ENCODE peak calls at places on chromosomes 4 and X, in four cellular contexts. One of them, this sample, is unnamed.

GRCh38 chrX:100409316-100410082 is 574 bp downstream of the PCDH19 start:
- DNase-seq in IMR-90: no peak
- DNase-seq in astrocyte: no peak
- DNase-seq in neural progenitor cell: peak
- DNase-seq in this sample: no peak

GRCh38 chr4:76704133-76704881 is 193.6 kb downstream of the SOWAHB start:
- DNase-seq in IMR-90: peak
- DNase-seq in astrocyte: peak
- DNase-seq in neural progenitor cell: no peak
- DNase-seq in this sample: no peak

GRCh38 chr4:61201562-61202099 is 1.5 kb downstream of the ADGRL3 start:
- DNase-seq in IMR-90: no peak
- DNase-seq in astrocyte: no peak
- DNase-seq in neural progenitor cell: peak
- DNase-seq in this sample: no peak

GRCh38 chrX:54484666-54485065 is 11.4 kb downstream of the FGD1 start:
- DNase-seq in IMR-90: no peak
- DNase-seq in astrocyte: no peak
- DNase-seq in neural progenitor cell: peak
- DNase-seq in this sample: no peak

GRCh38 chrX:71514367-71515038 is 18.4 kb upstream of the OGT start:
- DNase-seq in IMR-90: no peak
- DNase-seq in astrocyte: no peak
- DNase-seq in neural progenitor cell: no peak
- DNase-seq in this sample: peak

GRCh38 chr4:47349323-47349722 is 114.2 kb downstream of the COMMD8 start:
- DNase-seq in IMR-90: peak
- DNase-seq in astrocyte: peak
- DNase-seq in neural progenitor cell: no peak
- DNase-seq in this sample: no peak

GRCh38 chr4:144820115-144820514 is 174.2 kb downstream of the HHIP start:
- DNase-seq in IMR-90: peak
- DNase-seq in astrocyte: peak
- DNase-seq in neural progenitor cell: no peak
- DNase-seq in this sample: no peak

GRCh38 chr4:157304769-157305168 is 84.2 kb downstream of the GRIA2 start:
- DNase-seq in IMR-90: no peak
- DNase-seq in astrocyte: no peak
- DNase-seq in neural progenitor cell: peak
- DNase-seq in this sample: no peak

GRCh38 chrX:153769865-153770605 is 6.0 kb downstream of the PLXNB3 start:
- DNase-seq in IMR-90: no peak
- DNase-seq in astrocyte: no peak
- DNase-seq in neural progenitor cell: no peak
- DNase-seq in this sample: no peak

GRCh38 chrX:129823115-129823514 is 20.6 kb downstream of the ZDHHC9 start:
- DNase-seq in IMR-90: peak
- DNase-seq in astrocyte: no peak
- DNase-seq in neural progenitor cell: peak
- DNase-seq in this sample: peak

GRCh38 chrX:130055103-130055502 is 55.2 kb downstream of the ELF4 start:
- DNase-seq in IMR-90: peak
- DNase-seq in astrocyte: peak
- DNase-seq in neural progenitor cell: no peak
- DNase-seq in this sample: no peak

GRCh38 chrX:30973784-30974427 is 84.9 kb upstream of the TAB3 start:
- DNase-seq in IMR-90: no peak
- DNase-seq in astrocyte: no peak
- DNase-seq in neural progenitor cell: peak
- DNase-seq in this sample: no peak

GRCh38 chr4:41525129-41525528 is 12.8 kb upstream of the LIMCH1 start:
- DNase-seq in IMR-90: peak
- DNase-seq in astrocyte: peak
- DNase-seq in neural progenitor cell: peak
- DNase-seq in this sample: no peak

GRCh38 chrX:16610121-16610565 is 39.8 kb upstream of the S100G start:
- DNase-seq in IMR-90: peak
- DNase-seq in astrocyte: peak
- DNase-seq in neural progenitor cell: no peak
- DNase-seq in this sample: no peak

GRCh38 chrX:40169193-40170086 is 71.7 kb upstream of the BCOR start:
- DNase-seq in IMR-90: peak
- DNase-seq in astrocyte: peak
- DNase-seq in neural progenitor cell: peak
- DNase-seq in this sample: peak

GRCh38 chr4:170015285-170015684 is 10.9 kb downstream of the MFAP3L start:
- DNase-seq in IMR-90: no peak
- DNase-seq in astrocyte: no peak
- DNase-seq in neural progenitor cell: no peak
- DNase-seq in this sample: no peak

GRCh38 chrX:6778547-6779231 is 243.8 kb upstream of the VCX3A start:
- DNase-seq in IMR-90: no peak
- DNase-seq in astrocyte: no peak
- DNase-seq in neural progenitor cell: peak
- DNase-seq in this sample: no peak

GRCh38 chr4:94447754-94448411 is 3.9 kb upstream of the PDLIM5 start:
- DNase-seq in IMR-90: no peak
- DNase-seq in astrocyte: no peak
- DNase-seq in neural progenitor cell: no peak
- DNase-seq in this sample: no peak

GRCh38 chr4:153204247-153205027 is at the start of gene TRIM2:
- DNase-seq in IMR-90: peak
- DNase-seq in astrocyte: peak
- DNase-seq in neural progenitor cell: peak
- DNase-seq in this sample: peak

GRCh38 chr4:18689308-18689915 is 667.9 kb upstream of the LCORL start:
- DNase-seq in IMR-90: peak
- DNase-seq in astrocyte: peak
- DNase-seq in neural progenitor cell: peak
- DNase-seq in this sample: peak

GRCh38 chr4:5918331-5919030 is 25.6 kb upstream of the CRMP1 start:
- DNase-seq in IMR-90: no peak
- DNase-seq in astrocyte: no peak
- DNase-seq in neural progenitor cell: no peak
- DNase-seq in this sample: no peak

GRCh38 chr4:156378053-156378665 is 424.5 kb upstream of the CTSO start:
- DNase-seq in IMR-90: peak
- DNase-seq in astrocyte: peak
- DNase-seq in neural progenitor cell: peak
- DNase-seq in this sample: no peak

GRCh38 chr4:186781032-186781917 is 57.6 kb upstream of the FAT1 start:
- DNase-seq in IMR-90: peak
- DNase-seq in astrocyte: peak
- DNase-seq in neural progenitor cell: no peak
- DNase-seq in this sample: no peak

GRCh38 chr4:20684852-20685763 is 15.2 kb upstream of the PACRGL start:
- DNase-seq in IMR-90: peak
- DNase-seq in astrocyte: no peak
- DNase-seq in neural progenitor cell: peak
- DNase-seq in this sample: no peak

GRCh38 chr4:86218721-86219481 is 141.0 kb downstream of the MAPK10 start:
- DNase-seq in IMR-90: peak
- DNase-seq in astrocyte: peak
- DNase-seq in neural progenitor cell: peak
- DNase-seq in this sample: no peak

GRCh38 chrX:46208225-46208854 is 336.9 kb downstream of the ZNF674 start:
- DNase-seq in IMR-90: no peak
- DNase-seq in astrocyte: peak
- DNase-seq in neural progenitor cell: no peak
- DNase-seq in this sample: peak

GRCh38 chrX:72408885-72409284 is 103.2 kb upstream of the CITED1 start:
- DNase-seq in IMR-90: no peak
- DNase-seq in astrocyte: no peak
- DNase-seq in neural progenitor cell: no peak
- DNase-seq in this sample: no peak

GRCh38 chr4:57080781-57081650 is 29.2 kb downstream of the IGFBP7 start:
- DNase-seq in IMR-90: peak
- DNase-seq in astrocyte: peak
- DNase-seq in neural progenitor cell: no peak
- DNase-seq in this sample: no peak

GRCh38 chrX:118698516-118699247 is 28.7 kb upstream of the IL13RA1 start:
- DNase-seq in IMR-90: peak
- DNase-seq in astrocyte: no peak
- DNase-seq in neural progenitor cell: no peak
- DNase-seq in this sample: no peak

GRCh38 chr4:53563824-53564223 is 27.5 kb downstream of the LNX1 start:
- DNase-seq in IMR-90: peak
- DNase-seq in astrocyte: peak
- DNase-seq in neural progenitor cell: no peak
- DNase-seq in this sample: peak

GRCh38 chr4:105164548-105164947 is 17.9 kb downstream of the TET2 start:
- DNase-seq in IMR-90: no peak
- DNase-seq in astrocyte: no peak
- DNase-seq in neural progenitor cell: no peak
- DNase-seq in this sample: no peak

GRCh38 chrX:125439194-125439849 is 119.7 kb downstream of the TEX13C start:
- DNase-seq in IMR-90: no peak
- DNase-seq in astrocyte: no peak
- DNase-seq in neural progenitor cell: no peak
- DNase-seq in this sample: no peak

GRCh38 chr4:3745886-3746656 is 20.1 kb upstream of the ADRA2C start:
- DNase-seq in IMR-90: no peak
- DNase-seq in astrocyte: no peak
- DNase-seq in neural progenitor cell: peak
- DNase-seq in this sample: no peak

DNA sequence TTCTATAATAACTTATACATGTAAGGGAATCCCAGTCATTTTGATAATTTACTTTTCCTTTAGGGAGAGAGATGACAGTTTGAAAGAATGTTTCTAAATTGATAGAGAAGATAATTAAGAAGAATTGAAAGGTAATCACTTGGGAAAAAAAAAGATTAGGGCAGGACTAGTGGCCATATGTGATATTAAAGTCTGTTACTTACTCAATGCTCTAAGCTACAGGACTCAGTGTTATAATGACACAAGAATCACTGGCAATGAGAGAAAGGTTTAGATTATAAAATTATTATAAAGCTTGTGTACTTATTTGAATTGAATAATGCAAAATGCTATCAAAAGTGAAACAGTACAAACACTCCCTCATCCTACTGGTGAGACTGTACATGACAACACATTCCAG is 265.3 kb downstream of the BANK1 start:
- DNase-seq in IMR-90: no peak
- DNase-seq in astrocyte: no peak
- DNase-seq in neural progenitor cell: no peak
- DNase-seq in this sample: no peak
- TF ChIP-seq CTCF in IMR-90: no peak
- TF ChIP-seq CTCF in astrocyte: no peak
- TF ChIP-seq CTCF in neural progenitor cell: peak
- TF ChIP-seq CTCF in this sample: no peak

GRCh38 chr4:44740201-44740600 is 13.8 kb upstream of the GNPDA2 start:
- DNase-seq in IMR-90: no peak
- DNase-seq in astrocyte: no peak
- DNase-seq in neural progenitor cell: no peak
- DNase-seq in this sample: no peak

GRCh38 chr4:44736900-44737299 is 10.5 kb upstream of the GNPDA2 start:
- DNase-seq in IMR-90: no peak
- DNase-seq in astrocyte: no peak
- DNase-seq in neural progenitor cell: no peak
- DNase-seq in this sample: no peak

DNA sequence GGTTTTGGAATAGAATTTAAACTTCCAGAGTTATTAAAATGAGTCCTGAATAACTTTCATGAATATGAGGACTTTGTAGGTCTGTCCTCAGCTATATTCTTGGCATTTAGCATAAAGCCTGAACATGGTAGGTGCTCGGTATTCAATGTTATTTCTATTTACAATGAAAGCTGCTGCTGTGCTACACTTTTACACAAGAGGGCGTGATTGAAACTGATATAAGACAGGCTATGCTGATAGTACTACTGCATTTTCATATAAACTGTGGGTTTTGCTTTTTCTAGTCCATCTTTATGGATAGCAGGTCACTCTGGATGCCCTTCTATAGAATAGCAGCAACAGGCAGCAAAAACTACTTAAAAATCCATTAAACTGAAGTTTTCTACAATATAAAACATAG is 12.3 kb upstream of the GNPDA2 start:
- DNase-seq in IMR-90: no peak
- DNase-seq in astrocyte: no peak
- DNase-seq in neural progenitor cell: no peak
- DNase-seq in this sample: no peak
- TF ChIP-seq CTCF in IMR-90: peak
- TF ChIP-seq CTCF in astrocyte: peak
- TF ChIP-seq CTCF in neural progenitor cell: peak
- TF ChIP-seq CTCF in this sample: no peak

DNA sequence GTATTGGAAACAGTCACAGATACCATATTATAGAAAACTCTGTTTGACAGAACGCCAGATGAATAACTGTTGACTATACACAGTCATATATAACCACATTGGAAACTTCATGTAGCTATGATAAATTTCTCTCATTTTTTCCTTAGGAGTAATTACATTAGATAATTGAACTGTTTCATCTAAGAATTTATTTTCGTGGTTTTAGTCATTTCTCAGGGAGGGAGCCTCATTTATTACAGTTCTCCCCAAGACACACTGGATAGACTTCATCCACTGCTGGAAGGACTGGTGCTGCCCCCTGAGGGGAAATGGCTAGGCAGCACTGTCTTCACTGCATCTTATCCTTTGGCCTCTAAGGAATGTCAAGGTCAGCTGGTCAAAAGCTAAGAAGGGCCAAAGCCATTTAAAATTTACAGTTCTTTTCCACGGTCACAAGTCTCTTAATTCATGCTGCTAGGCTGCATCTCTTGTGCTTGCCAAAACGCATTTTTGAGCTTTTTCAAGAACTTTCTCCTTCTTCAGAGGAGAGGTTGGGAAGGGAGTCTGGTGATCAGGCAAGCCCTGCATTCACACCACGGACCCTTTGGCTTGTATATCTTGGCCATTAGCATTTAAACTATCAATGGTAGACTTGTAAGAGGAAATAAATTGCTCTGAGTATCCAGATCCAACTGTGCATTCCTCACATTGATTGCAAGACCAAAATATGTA is 145.1 kb downstream of the CBR4 start:
- DNase-seq in IMR-90: peak
- DNase-seq in astrocyte: peak
- DNase-seq in neural progenitor cell: no peak
- DNase-seq in this sample: no peak
- TF ChIP-seq CTCF in IMR-90: peak
- TF ChIP-seq CTCF in astrocyte: peak
- TF ChIP-seq CTCF in neural progenitor cell: peak
- TF ChIP-seq CTCF in this sample: no peak

DNA sequence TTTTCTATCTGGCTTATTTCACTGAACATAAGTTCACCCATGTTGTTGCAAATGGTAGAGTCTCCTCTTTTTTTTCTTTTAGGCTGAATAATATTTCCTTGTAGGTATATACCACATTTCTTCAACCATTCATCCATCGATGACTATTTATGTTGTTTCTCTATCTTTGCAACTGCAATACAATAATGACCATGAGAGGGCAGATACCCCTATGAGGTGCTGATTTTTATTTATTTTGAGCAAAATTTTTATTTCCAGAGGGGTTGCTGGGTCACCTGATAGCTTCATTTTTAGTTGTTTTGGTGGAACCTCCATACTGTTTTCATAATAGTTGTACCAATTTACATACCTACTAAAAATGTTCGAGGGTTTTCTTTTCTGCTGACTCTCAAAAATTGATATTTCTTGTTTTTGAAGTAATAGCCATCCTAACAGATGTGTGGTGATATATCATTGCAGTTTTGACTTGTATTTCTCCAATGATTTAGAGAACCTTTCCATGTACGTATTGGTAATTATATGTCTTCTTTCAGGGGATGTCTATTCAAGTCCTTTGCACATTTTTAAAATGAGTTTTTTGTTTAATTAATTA is 1697.0 kb downstream of the PCDH7 start:
- DNase-seq in IMR-90: no peak
- DNase-seq in astrocyte: no peak
- DNase-seq in neural progenitor cell: no peak
- DNase-seq in this sample: no peak
- TF ChIP-seq CTCF in IMR-90: no peak
- TF ChIP-seq CTCF in astrocyte: peak
- TF ChIP-seq CTCF in neural progenitor cell: peak
- TF ChIP-seq CTCF in this sample: no peak